ENCODE peak calls at places on chromosomes 2 and 18, in six cellular contexts. F, W, I, R, V and C are unnamed samples.
A peak's percentile ranks its signal among the peaks of the same experiment; 100 is the strongest.

GRCh38 chr2:163934134-163934533 is 198.3 kb upstream of the FIGN start:
- DNase-seq in F (no peak), W (no peak), I (no peak), R (no peak), V (no peak), C (no peak)

GRCh38 chr18:9659499-9660387 is 45.4 kb upstream of the PPP4R1 start:
- DNase-seq in F (no peak), W (no peak), I (no peak), R (no peak), V (no peak), C (no peak)

GRCh38 chr2:124961132-124961531 is 936.0 kb downstream of the CNTNAP5 start:
- DNase-seq in F (no peak), W (no peak), I (no peak), R (no peak), V (no peak), C (no peak)

GRCh38 chr2:16319425-16320245 is 346.0 kb downstream of the CYRIA start:
- DNase-seq in F (no peak), W (no peak), I (no peak), R (no peak), V (no peak), C (no peak)

GRCh38 chr18:32372381-32373061 is 98.2 kb downstream of the GAREM1 start:
- DNase-seq in F (no peak), W (no peak), I (no peak), R (no peak), V (no peak), C (no peak)

GRCh38 chr2:118850171-118850900 is 2.9 kb upstream of the EN1 start:
- DNase-seq in F (no peak), W (no peak), I (no peak), R (no peak), V (no peak), C (no peak)

GRCh38 chr2:5021148-5021547 is 671.0 kb upstream of the SOX11 start:
- DNase-seq in F (no peak), W (no peak), I (no peak), R (no peak), V (no peak), C (no peak)

GRCh38 chr18:55079481-55080350 is 120.5 kb upstream of the CCDC68 start:
- DNase-seq in F (no peak), W (no peak), I (no peak), R (peak; percentile 23), V (no peak), C (peak; percentile 66)

GRCh38 chr2:156586621-156587020 is 150.4 kb downstream of the GPD2 start:
- DNase-seq in F (no peak), W (no peak), I (no peak), R (no peak), V (no peak), C (no peak)

GRCh38 chr2:227234432-227234831 is 70.0 kb downstream of the COL4A3 start:
- DNase-seq in F (no peak), W (no peak), I (no peak), R (no peak), V (no peak), C (no peak)

GRCh38 chr2:169108098-169108884 is 38.9 kb downstream of the DHRS9 start:
- DNase-seq in F (no peak), W (no peak), I (no peak), R (no peak), V (peak; percentile 14), C (no peak)

GRCh38 chr2:12227941-12228608 is 481.6 kb downstream of the LPIN1 start:
- DNase-seq in F (no peak), W (peak; percentile 81), I (no peak), R (no peak), V (no peak), C (no peak)

GRCh38 chr2:96625571-96626552 is 12.2 kb downstream of the KANSL3 start:
- DNase-seq in F (no peak), W (no peak), I (no peak), R (no peak), V (no peak), C (no peak)

GRCh38 chr18:9604348-9604747 is 10.0 kb downstream of the PPP4R1 start:
- DNase-seq in F (no peak), W (no peak), I (no peak), R (no peak), V (no peak), C (no peak)

GRCh38 chr2:231017250-231017636 is 20.1 kb upstream of the C2orf72 start:
- DNase-seq in F (no peak), W (no peak), I (peak; percentile 82), R (no peak), V (no peak), C (no peak)

GRCh38 chr2:165440367-165440766 is 29.1 kb upstream of the CSRNP3 start:
- DNase-seq in F (no peak), W (peak; percentile 4), I (no peak), R (no peak), V (no peak), C (no peak)

GRCh38 chr2:54310961-54311360 is 54.9 kb upstream of the TSPYL6 start:
- DNase-seq in F (peak; percentile 27), W (no peak), I (peak; percentile 50), R (no peak), V (peak; percentile 53), C (no peak)

GRCh38 chr2:85933753-85934594 is 45.2 kb upstream of the ST3GAL5 start:
- DNase-seq in F (peak; percentile 38), W (peak; percentile 92), I (no peak), R (no peak), V (no peak), C (no peak)

GRCh38 chr2:224987733-224988132 is 54.5 kb downstream of the DOCK10 start:
- DNase-seq in F (no peak), W (peak; percentile 69), I (no peak), R (no peak), V (no peak), C (no peak)

GRCh38 chr2:158502984-158503383 is 46.2 kb downstream of the PKP4 start:
- DNase-seq in F (no peak), W (peak; percentile 83), I (peak; percentile 39), R (no peak), V (no peak), C (no peak)

GRCh38 chr18:36652503-36652902 is 176.3 kb downstream of the TPGS2 start:
- DNase-seq in F (no peak), W (no peak), I (no peak), R (no peak), V (no peak), C (no peak)

GRCh38 chr2:54767921-54768320 is 44.5 kb downstream of the EML6 start:
- DNase-seq in F (peak; percentile 59), W (peak; percentile 47), I (no peak), R (no peak), V (peak; percentile 69), C (no peak)

GRCh38 chr2:42794271-42795046 is 2.1 kb upstream of the HAAO start:
- DNase-seq in F (no peak), W (no peak), I (no peak), R (no peak), V (no peak), C (no peak)

GRCh38 chr2:35508601-35509000 is 847.0 kb upstream of the CRIM1 start:
- DNase-seq in F (no peak), W (no peak), I (no peak), R (no peak), V (no peak), C (no peak)

GRCh38 chr18:34643982-34644381 is 66.1 kb upstream of the DTNA start:
- DNase-seq in F (no peak), W (peak; percentile 12), I (no peak), R (no peak), V (no peak), C (no peak)

DNA sequence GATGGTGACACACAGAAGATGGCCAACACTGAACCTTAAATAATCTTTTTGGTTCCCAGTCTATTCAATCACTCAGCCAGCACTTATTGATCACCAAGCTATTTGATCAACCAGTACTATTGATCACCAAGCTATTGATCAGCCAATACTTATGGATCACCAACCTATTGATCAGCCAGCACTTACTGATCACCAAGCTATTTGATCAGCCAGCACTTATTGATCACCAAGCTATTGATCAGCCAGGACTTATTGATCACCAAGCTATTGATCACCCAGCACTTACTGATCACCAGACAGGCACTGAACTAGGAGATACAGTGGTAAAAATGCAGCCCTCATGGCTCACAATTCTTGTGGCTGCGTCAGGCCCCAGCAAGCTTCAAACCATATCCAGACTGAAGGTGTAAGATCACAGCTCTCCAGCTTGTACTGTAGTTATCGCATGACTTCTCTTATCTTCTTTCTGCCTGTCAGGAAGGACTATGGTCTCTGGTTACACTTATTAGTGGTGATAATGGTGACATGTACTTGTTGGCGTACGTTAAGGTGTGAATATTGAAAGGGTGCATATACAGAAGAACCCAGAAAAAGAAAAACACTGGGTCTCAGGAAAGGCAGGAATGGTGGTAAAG is 18.4 kb upstream of the B3GNT2 start:
- DNase-seq in F (no peak), W (no peak), I (no peak), R (no peak), V (no peak), C (no peak)
- H3K4me1 ChIP-seq in F (no peaks in the 10 kb centered on the region), W (no peaks in the 10 kb centered on the region), I (peaks cover 3% of the 10 kb centered on the region), R (no peaks in the 10 kb centered on the region), V (peaks cover 69% of the 10 kb centered on the region), C (peaks cover 10% of the 10 kb centered on the region)

DNA sequence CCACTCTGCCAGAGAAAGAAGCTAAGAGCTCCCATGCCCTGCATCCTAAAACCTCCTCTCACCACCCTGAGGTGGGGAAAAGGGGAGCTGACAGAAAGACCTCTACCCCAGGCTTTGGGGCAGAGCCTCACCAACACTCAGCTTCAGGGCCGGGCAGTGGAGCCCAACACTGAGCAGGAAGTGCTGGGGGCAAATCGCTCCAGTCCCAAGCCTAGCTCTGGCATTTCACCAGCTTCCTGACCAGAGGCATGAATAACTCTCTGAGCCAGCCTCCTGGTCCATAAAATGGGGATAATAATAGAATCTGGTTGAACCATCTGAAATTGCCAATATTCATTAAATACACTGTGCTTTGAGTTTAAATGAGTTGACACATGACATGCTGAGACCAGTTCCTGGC is 153.6 kb downstream of the TNS1 start:
- DNase-seq in F (no peak), W (no peak), I (no peak), R (no peak), V (no peak), C (peak; percentile 48)
- H3K4me1 ChIP-seq in F (no peaks in the 10 kb centered on the region), W (peaks cover 32% of the 10 kb centered on the region), I (peaks cover 15% of the 10 kb centered on the region), R (peaks cover 39% of the 10 kb centered on the region), V (no peaks in the 10 kb centered on the region), C (peaks cover 35% of the 10 kb centered on the region)

DNA sequence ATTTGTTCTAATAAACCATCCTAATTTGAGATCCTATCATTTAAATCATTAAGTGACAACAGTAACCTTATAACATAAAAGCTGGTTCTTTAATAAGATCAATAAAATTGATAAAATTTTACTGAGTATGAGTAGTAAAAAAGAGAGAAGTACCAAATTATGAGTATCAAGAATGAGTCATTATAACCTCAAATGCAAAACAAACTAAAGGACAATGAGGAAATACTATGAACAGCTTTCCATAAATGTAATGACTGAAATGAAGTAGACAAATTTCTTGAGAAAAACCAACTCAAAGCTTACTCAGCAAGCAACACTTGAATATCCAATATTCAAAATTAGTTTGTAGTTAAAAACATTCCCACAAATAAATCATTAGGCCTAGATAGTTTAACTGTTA is 433.0 kb downstream of the ZEB2 start:
- DNase-seq in F (no peak), W (peak; percentile 62), I (no peak), R (no peak), V (no peak), C (no peak)
- H3K4me1 ChIP-seq in F (no peaks in the 10 kb centered on the region), W (peaks cover 12% of the 10 kb centered on the region), I (no peaks in the 10 kb centered on the region), R (no peaks in the 10 kb centered on the region), V (no peaks in the 10 kb centered on the region), C (no peaks in the 10 kb centered on the region)

DNA sequence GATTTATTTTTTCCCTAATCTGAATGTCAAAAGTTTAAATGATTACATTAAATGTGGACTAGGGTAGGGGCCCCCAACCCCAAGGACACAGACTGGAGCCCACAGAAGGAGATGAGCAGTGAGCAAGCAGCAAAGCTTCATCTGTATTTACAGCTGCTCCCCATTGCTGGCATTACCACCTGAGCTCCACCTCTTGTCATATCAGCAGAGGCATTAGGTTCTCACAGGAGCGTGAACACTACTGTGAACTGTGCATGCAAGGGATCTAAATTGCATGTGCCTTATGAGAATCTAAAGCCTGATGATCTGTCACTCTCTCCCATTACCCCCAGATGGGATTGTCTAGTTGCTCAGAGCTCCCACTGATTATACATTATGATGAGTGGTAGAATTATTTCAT is 3.8 kb downstream of the MOB1A start:
- DNase-seq in F (no peak), W (no peak), I (no peak), R (no peak), V (peak; percentile 25), C (no peak)
- H3K4me1 ChIP-seq in F (peaks cover 3% of the 10 kb centered on the region), W (peaks cover 2% of the 10 kb centered on the region), I (no peaks in the 10 kb centered on the region), R (no peaks in the 10 kb centered on the region), V (peaks cover 45% of the 10 kb centered on the region), C (peaks cover 4% of the 10 kb centered on the region)